ENCODE peak calls at places on chromosomes 7 and 10, in eight cellular contexts. I is fibroblast of villous mesenchyme, T is glutamatergic neuron, E is AG04450, V is upper lobe of right lung, Z is fibroblast of mammary gland, C is cardiac muscle cell, W is GM13976. O is an unnamed sample.

GRCh38 chr10:60677541-60678129 is 100.6 kb upstream of the CDK1 start:
- DNase-seq in I (no peak), T (no peak), E (no peak), V (no peak), Z (no peak), C (no peak), W (no peak), O (no peak)

GRCh38 chr7:158001621-158002320 is 585.9 kb downstream of the PTPRN2 start:
- DNase-seq in I (no peak), T (no peak), E (no peak), V (no peak), Z (no peak), C (no peak), W (no peak), O (no peak)

GRCh38 chr7:29807179-29807841 is 1.0 kb downstream of the WIPF3 start:
- DNase-seq in I (no peak), T (no peak), E (no peak), V (no peak), Z (no peak), C (peak; percentile 44), W (peak; percentile 20), O (peak; percentile 5)

GRCh38 chr7:101420436-101420835 is 57.8 kb downstream of the COL26A1 start:
- DNase-seq in I (no peak), T (peak; percentile 40), E (no peak), V (no peak), Z (no peak), C (no peak), W (no peak), O (no peak)

GRCh38 chr10:34906021-34906965 is 91.2 kb upstream of the PARD3 start:
- DNase-seq in I (peak; percentile 49), T (peak; percentile 57), E (no peak), V (no peak), Z (no peak), C (peak; percentile 42), W (no peak), O (no peak)

GRCh38 chr10:78348416-78349164 is 314.9 kb downstream of the RPS24 start:
- DNase-seq in I (no peak), T (no peak), E (no peak), V (peak; percentile 6), Z (no peak), C (no peak), W (no peak), O (no peak)

GRCh38 chr10:88731296-88731695 is 25.2 kb downstream of the LIPK start:
- DNase-seq in I (no peak), T (no peak), E (no peak), V (peak; percentile 75), Z (no peak), C (peak; percentile 22), W (no peak), O (no peak)

GRCh38 chr10:51405580-51406367 is 293.6 kb downstream of the CSTF2T start:
- DNase-seq in I (peak; percentile 20), T (no peak), E (no peak), V (no peak), Z (no peak), C (no peak), W (no peak), O (peak; percentile 61)

GRCh38 chr10:3672220-3672619 is 112.8 kb downstream of the KLF6 start:
- DNase-seq in I (no peak), T (no peak), E (no peak), V (no peak), Z (peak; percentile 28), C (no peak), W (no peak), O (peak; percentile 32)

GRCh38 chr10:120963053-120963533 is 111.9 kb downstream of the WDR11 start:
- DNase-seq in I (no peak), T (peak; percentile 53), E (no peak), V (peak; percentile 91), Z (no peak), C (no peak), W (no peak), O (no peak)

GRCh38 chr10:27826369-27826768 is 80.8 kb upstream of the MKX start:
- DNase-seq in I (no peak), T (no peak), E (no peak), V (no peak), Z (no peak), C (no peak), W (no peak), O (no peak)

GRCh38 chr10:103685880-103686669 is 169.3 kb downstream of the SH3PXD2A start:
- DNase-seq in I (peak; percentile 99), T (peak; percentile 87), E (no peak), V (peak; percentile 86), Z (peak; percentile 77), C (peak; percentile 73), W (peak; percentile 86), O (peak; percentile 92)

GRCh38 chr10:104327745-104328635 is 10.3 kb downstream of the ITPRIP start:
- DNase-seq in I (peak; percentile 80), T (no peak), E (no peak), V (no peak), Z (peak; percentile 90), C (no peak), W (no peak), O (peak; percentile 81)

GRCh38 chr7:99558306-99559275 is at the start of gene ZNF655:
- DNase-seq in I (peak; percentile 93), T (peak; percentile 99), E (peak; percentile 58), V (peak; percentile 96), Z (peak; percentile 79), C (peak; percentile 96), W (peak; percentile 97), O (peak; percentile 78)

GRCh38 chr10:35641430-35642015 is 573 bp downstream of the FZD8 start:
- DNase-seq in I (peak; percentile 36), T (peak; percentile 49), E (no peak), V (no peak), Z (peak; percentile 33), C (peak; percentile 69), W (peak; percentile 59), O (peak; percentile 53)

GRCh38 chr7:107315821-107316220 is 147.0 kb downstream of the HBP1 start:
- DNase-seq in I (peak; percentile 38), T (no peak), E (no peak), V (no peak), Z (no peak), C (no peak), W (no peak), O (no peak)

GRCh38 chr7:107318523-107319160 is 149.8 kb downstream of the HBP1 start:
- DNase-seq in I (peak; percentile 73), T (no peak), E (no peak), V (no peak), Z (peak; percentile 89), C (no peak), W (no peak), O (no peak)

GRCh38 chr7:107319724-107320228 is 150.1 kb upstream of the GPR22 start:
- DNase-seq in I (no peak), T (no peak), E (no peak), V (no peak), Z (no peak), C (no peak), W (no peak), O (no peak)

GRCh38 chr7:107322015-107322414 is 147.8 kb upstream of the GPR22 start:
- DNase-seq in I (peak; percentile 68), T (no peak), E (no peak), V (no peak), Z (no peak), C (no peak), W (no peak), O (peak; percentile 13)

GRCh38 chr7:107321611-107322010 is 148.2 kb upstream of the GPR22 start:
- DNase-seq in I (no peak), T (no peak), E (no peak), V (no peak), Z (no peak), C (no peak), W (no peak), O (no peak)
- TF ChIP-seq CTCF in I (no peak), T (no peak), E (no peak), V (no peak), Z (no peak), C (no peak), W (no peak), O (no peak)

GRCh38 chr7:80918909-80919721 is at the start of gene SEMA3C:
- DNase-seq in I (peak; percentile 96), T (peak; percentile 91), E (peak; percentile 87), V (peak; percentile 95), Z (peak; percentile 94), C (peak; percentile 98), W (peak; percentile 66), O (peak; percentile 97)

GRCh38 chr7:80922254-80923049 is 3.6 kb upstream of the SEMA3C start:
- DNase-seq in I (no peak), T (no peak), E (no peak), V (no peak), Z (no peak), C (no peak), W (no peak), O (no peak)

GRCh38 chr7:80918406-80918805 is 445 bp downstream of the SEMA3C start:
- DNase-seq in I (peak; percentile 36), T (no peak), E (no peak), V (no peak), Z (peak; percentile 31), C (peak; percentile 47), W (peak; percentile 39), O (no peak)

GRCh38 chr7:80921130-80921529 is 2.3 kb upstream of the SEMA3C start:
- DNase-seq in I (peak; percentile 34), T (no peak), E (no peak), V (no peak), Z (peak; percentile 39), C (no peak), W (no peak), O (no peak)

GRCh38 chr7:80916770-80917681 is 1.8 kb downstream of the SEMA3C start:
- DNase-seq in I (peak; percentile 47), T (no peak), E (no peak), V (no peak), Z (peak; percentile 93), C (peak; percentile 29), W (no peak), O (peak; percentile 66)
- TF ChIP-seq CTCF in I (peak; percentile 50), T (no peak), E (peak; percentile 60), V (peak; percentile 43), Z (peak; percentile 67), C (peak; percentile 63), W (no peak), O (peak; percentile 70)

DNA sequence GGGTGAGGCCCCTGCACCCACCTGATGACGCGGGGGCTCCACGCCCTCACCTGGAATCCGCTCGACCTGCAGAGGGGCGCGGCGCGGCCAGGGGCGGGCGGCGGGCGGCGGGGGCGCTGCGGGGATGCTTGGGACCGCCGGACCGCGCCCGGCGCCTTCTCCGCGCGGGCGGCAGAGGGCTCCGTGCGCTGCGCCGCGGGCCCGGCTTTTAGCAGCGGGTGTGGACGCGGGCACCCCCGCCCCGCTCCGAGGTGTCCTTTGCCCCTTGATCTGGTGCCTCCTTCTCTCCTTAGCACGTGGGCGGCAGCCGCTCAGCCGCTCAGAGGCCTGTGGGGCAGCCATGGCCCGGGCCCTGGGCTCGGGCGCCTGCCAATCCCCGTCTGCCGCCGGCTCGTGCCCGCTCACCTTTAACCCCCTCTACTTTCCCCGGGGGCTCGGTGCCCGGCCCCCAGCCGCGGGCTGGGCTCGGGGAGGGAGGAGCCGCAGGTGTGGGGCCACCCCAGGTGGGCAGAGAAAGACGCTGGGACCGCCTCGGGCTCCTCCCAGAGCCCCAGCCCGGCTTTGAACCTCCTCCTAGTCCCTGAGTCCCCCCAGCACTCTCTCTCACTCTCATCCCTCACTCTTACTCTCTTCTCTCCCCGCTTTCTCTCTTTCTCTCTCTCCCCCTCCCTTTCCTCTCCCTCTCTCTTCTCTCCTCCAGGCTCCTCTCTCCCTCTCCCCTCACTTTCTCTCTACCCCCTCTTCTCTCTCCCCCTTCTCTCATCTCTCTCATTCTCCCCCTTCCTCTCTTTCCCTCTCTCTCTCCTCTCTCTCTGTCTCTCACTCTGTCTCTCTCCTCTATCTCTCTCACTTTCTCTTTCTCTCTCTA is 19.7 kb upstream of the VPS37D start:
- DNase-seq in I (no peak), T (peak; percentile 34), E (no peak), V (no peak), Z (no peak), C (peak; percentile 43), W (peak; percentile 63), O (no peak)
- TF ChIP-seq CTCF in I (no peak), T (no peak), E (no peak), V (no peak), Z (no peak), C (no peak), W (no peak), O (no peak)

GRCh38 chr7:133491846-133492652 is 239.2 kb downstream of the EXOC4 start:
- DNase-seq in I (peak; percentile 89), T (no peak), E (no peak), V (no peak), Z (peak; percentile 8), C (no peak), W (no peak), O (no peak)
- TF ChIP-seq CTCF in I (no peak), T (no peak), E (no peak), V (no peak), Z (no peak), C (no peak), W (no peak), O (no peak)